ENCODE peak calls at places on chromosomes 12 and 14, in seven cellular contexts. D, T, M, X, J, C and B are unnamed samples.

GRCh38 chr12:113850309-113851056 is 115.6 kb downstream of the RBM19 start:
- DNase-seq in C (no peak), M (no peak), X (no peak), J (no peak), D (no peak), T (no peak), B (peak; percentile 55)

GRCh38 chr12:28750946-28751714 is 397.9 kb upstream of the FAR2 start:
- DNase-seq in D (no peak), X (no peak), J (no peak), M (no peak), C (no peak), T (no peak), B (no peak)

GRCh38 chr14:61346221-61346620 is 24.8 kb downstream of the PRKCH start:
- DNase-seq in M (no peak), X (no peak), C (no peak), J (no peak), D (no peak), T (no peak), B (no peak)

GRCh38 chr12:68290126-68290525 is 36.7 kb upstream of the IL22 start:
- DNase-seq in T (no peak), M (no peak), J (peak; percentile 52), C (peak; percentile 16), D (no peak), X (no peak), B (no peak)

GRCh38 chr14:100376751-100377171 is 53.6 kb downstream of the SLC25A47 start:
- DNase-seq in D (no peak), C (no peak), X (no peak), M (no peak), J (no peak), T (peak; percentile 52), B (no peak)

GRCh38 chr12:115383668-115384067 is 699.7 kb upstream of the TBX3 start:
- DNase-seq in D (no peak), M (no peak), C (peak; percentile 36), T (no peak), J (no peak), X (peak; percentile 20), B (no peak)

GRCh38 chr14:105858676-105859025 is 332.3 kb downstream of the TMEM121 start:
- DNase-seq in M (peak; percentile 20), C (no peak), X (peak; percentile 9), J (no peak), D (peak; percentile 23), T (no peak), B (no peak)

GRCh38 chr12:56616244-56616643 is 13.9 kb downstream of the BAZ2A start:
- DNase-seq in M (no peak), D (no peak), T (no peak), X (no peak), J (no peak), C (no peak), B (no peak)

GRCh38 chr12:33794954-33795353 is 227.3 kb upstream of the ALG10 start:
- DNase-seq in T (no peak), M (no peak), C (no peak), X (no peak), D (no peak), J (no peak), B (no peak)

GRCh38 chr12:95440401-95440800 is 33.6 kb upstream of the METAP2 start:
- DNase-seq in M (no peak), D (no peak), T (peak; percentile 72), J (no peak), C (peak; percentile 5), X (no peak), B (no peak)

GRCh38 chr12:121805800-121806555 is 2.2 kb downstream of the SETD1B start:
- DNase-seq in J (no peak), X (no peak), T (peak; percentile 40), D (no peak), C (no peak), M (peak; percentile 50), B (no peak)

GRCh38 chr12:131687346-131688125 is 23.4 kb upstream of the SFSWAP start:
- DNase-seq in C (no peak), X (no peak), D (no peak), T (peak; percentile 14), M (no peak), J (no peak), B (no peak)

GRCh38 chr14:58659846-58660245 is 22.1 kb downstream of the DACT1 start:
- DNase-seq in D (no peak), J (no peak), M (no peak), X (peak; percentile 28), T (no peak), C (no peak), B (peak; percentile 6)

GRCh38 chr14:75905505-75905904 is 76.3 kb downstream of the TGFB3 start:
- DNase-seq in C (no peak), T (no peak), X (peak; percentile 27), J (no peak), D (no peak), M (no peak), B (peak; percentile 78)

GRCh38 chr12:52925717-52926595 is 21.1 kb upstream of the KRT8 start:
- DNase-seq in J (no peak), T (peak; percentile 99), D (no peak), X (peak; percentile 81), C (no peak), M (peak; percentile 65), B (no peak)

GRCh38 chr12:52003016-52003550 is 3.7 kb upstream of the TAMALIN start:
- DNase-seq in T (no peak), C (no peak), M (no peak), D (no peak), X (no peak), J (no peak), B (no peak)

GRCh38 chr14:55340482-55340881 is 69.3 kb downstream of the FBXO34 start:
- DNase-seq in X (peak; percentile 64), C (no peak), T (peak; percentile 18), J (no peak), M (peak; percentile 40), D (no peak), B (no peak)

GRCh38 chr12:5204831-5205230 is 161.2 kb downstream of the KCNA5 start:
- DNase-seq in T (no peak), J (no peak), M (no peak), X (no peak), D (no peak), C (no peak), B (no peak)

GRCh38 chr12:56836317-56836716 is 73.2 kb downstream of the HSD17B6 start:
- DNase-seq in M (no peak), X (no peak), T (no peak), C (no peak), D (no peak), J (no peak), B (no peak)

GRCh38 chr14:34911209-34912150 is 36.3 kb upstream of the BAZ1A start:
- DNase-seq in M (no peak), T (no peak), X (no peak), C (peak; percentile 45), D (no peak), J (no peak), B (no peak)